ENCODE peak calls at places on chromosome 9, in six cellular contexts. One of them, this sample, is unnamed.

GRCh38 chr9:86239053-86239770 is 20.2 kb downstream of the C9orf153 start:
- DNase-seq in substantia nigra: no peak
- DNase-seq in stimulated activated CD4-positive, alpha-beta T cell treated with anti-CD3 and anti-CD28 coated beads, Interleukin-12 subunit alpha, Interleukin-12 subunit beta, amount 100 ng/mL, for 4 hours: no peak
- DNase-seq in Right ventricle myocardium superior: no peak
- DNase-seq in T-helper 9 cell: no peak
- DNase-seq in astrocyte of the cerebellum: no peak
- DNase-seq in this sample: no peak

GRCh38 chr9:70411930-70412677 is 2.4 kb downstream of the KLF9 start:
- DNase-seq in astrocyte of the cerebellum: no peak
- DNase-seq in substantia nigra: no peak
- DNase-seq in Right ventricle myocardium superior: peak
- DNase-seq in stimulated activated CD4-positive, alpha-beta T cell treated with anti-CD3 and anti-CD28 coated beads, Interleukin-12 subunit alpha, Interleukin-12 subunit beta, amount 100 ng/mL, for 4 hours: peak
- DNase-seq in T-helper 9 cell: peak
- DNase-seq in this sample: peak

GRCh38 chr9:112061152-112061740 is 113.9 kb downstream of the SUSD1 start:
- DNase-seq in astrocyte of the cerebellum: peak
- DNase-seq in substantia nigra: no peak
- DNase-seq in Right ventricle myocardium superior: peak
- DNase-seq in T-helper 9 cell: no peak
- DNase-seq in stimulated activated CD4-positive, alpha-beta T cell treated with anti-CD3 and anti-CD28 coated beads, Interleukin-12 subunit alpha, Interleukin-12 subunit beta, amount 100 ng/mL, for 4 hours: no peak
- DNase-seq in this sample: peak

GRCh38 chr9:120852240-120853018 is 9.7 kb upstream of the PSMD5 start:
- DNase-seq in astrocyte of the cerebellum: peak
- DNase-seq in substantia nigra: no peak
- DNase-seq in Right ventricle myocardium superior: no peak
- DNase-seq in T-helper 9 cell: no peak
- DNase-seq in stimulated activated CD4-positive, alpha-beta T cell treated with anti-CD3 and anti-CD28 coated beads, Interleukin-12 subunit alpha, Interleukin-12 subunit beta, amount 100 ng/mL, for 4 hours: no peak
- DNase-seq in this sample: no peak

GRCh38 chr9:26391036-26391435 is 501.6 kb downstream of the CAAP1 start:
- DNase-seq in astrocyte of the cerebellum: no peak
- DNase-seq in substantia nigra: no peak
- DNase-seq in T-helper 9 cell: no peak
- DNase-seq in stimulated activated CD4-positive, alpha-beta T cell treated with anti-CD3 and anti-CD28 coated beads, Interleukin-12 subunit alpha, Interleukin-12 subunit beta, amount 100 ng/mL, for 4 hours: no peak
- DNase-seq in Right ventricle myocardium superior: no peak
- DNase-seq in this sample: no peak

GRCh38 chr9:10479172-10479571 is 133.6 kb downstream of the PTPRD start:
- DNase-seq in substantia nigra: no peak
- DNase-seq in astrocyte of the cerebellum: no peak
- DNase-seq in stimulated activated CD4-positive, alpha-beta T cell treated with anti-CD3 and anti-CD28 coated beads, Interleukin-12 subunit alpha, Interleukin-12 subunit beta, amount 100 ng/mL, for 4 hours: no peak
- DNase-seq in Right ventricle myocardium superior: no peak
- DNase-seq in T-helper 9 cell: no peak
- DNase-seq in this sample: no peak

GRCh38 chr9:94741856-94742255 is 15.4 kb downstream of the AOPEP start:
- DNase-seq in substantia nigra: no peak
- DNase-seq in astrocyte of the cerebellum: no peak
- DNase-seq in Right ventricle myocardium superior: no peak
- DNase-seq in T-helper 9 cell: no peak
- DNase-seq in stimulated activated CD4-positive, alpha-beta T cell treated with anti-CD3 and anti-CD28 coated beads, Interleukin-12 subunit alpha, Interleukin-12 subunit beta, amount 100 ng/mL, for 4 hours: no peak
- DNase-seq in this sample: no peak

GRCh38 chr9:99015890-99016289 is 72.2 kb downstream of the COL15A1 start:
- DNase-seq in astrocyte of the cerebellum: no peak
- DNase-seq in stimulated activated CD4-positive, alpha-beta T cell treated with anti-CD3 and anti-CD28 coated beads, Interleukin-12 subunit alpha, Interleukin-12 subunit beta, amount 100 ng/mL, for 4 hours: no peak
- DNase-seq in Right ventricle myocardium superior: no peak
- DNase-seq in T-helper 9 cell: no peak
- DNase-seq in substantia nigra: no peak
- DNase-seq in this sample: no peak

GRCh38 chr9:99162759-99163364 is 57.9 kb downstream of the TGFBR1 start:
- DNase-seq in astrocyte of the cerebellum: peak
- DNase-seq in T-helper 9 cell: no peak
- DNase-seq in substantia nigra: no peak
- DNase-seq in stimulated activated CD4-positive, alpha-beta T cell treated with anti-CD3 and anti-CD28 coated beads, Interleukin-12 subunit alpha, Interleukin-12 subunit beta, amount 100 ng/mL, for 4 hours: no peak
- DNase-seq in Right ventricle myocardium superior: no peak
- DNase-seq in this sample: no peak

GRCh38 chr9:99345936-99346335 is 123.9 kb downstream of the SEC61B start:
- DNase-seq in Right ventricle myocardium superior: no peak
- DNase-seq in stimulated activated CD4-positive, alpha-beta T cell treated with anti-CD3 and anti-CD28 coated beads, Interleukin-12 subunit alpha, Interleukin-12 subunit beta, amount 100 ng/mL, for 4 hours: no peak
- DNase-seq in substantia nigra: no peak
- DNase-seq in T-helper 9 cell: no peak
- DNase-seq in astrocyte of the cerebellum: no peak
- DNase-seq in this sample: no peak

GRCh38 chr9:137138058-137138697 is 776 bp upstream of the GRIN1 start:
- DNase-seq in stimulated activated CD4-positive, alpha-beta T cell treated with anti-CD3 and anti-CD28 coated beads, Interleukin-12 subunit alpha, Interleukin-12 subunit beta, amount 100 ng/mL, for 4 hours: no peak
- DNase-seq in substantia nigra: no peak
- DNase-seq in astrocyte of the cerebellum: no peak
- DNase-seq in T-helper 9 cell: no peak
- DNase-seq in Right ventricle myocardium superior: no peak
- DNase-seq in this sample: no peak

GRCh38 chr9:127136880-127137639 is 14.6 kb upstream of the ANGPTL2 start:
- DNase-seq in astrocyte of the cerebellum: no peak
- DNase-seq in T-helper 9 cell: no peak
- DNase-seq in stimulated activated CD4-positive, alpha-beta T cell treated with anti-CD3 and anti-CD28 coated beads, Interleukin-12 subunit alpha, Interleukin-12 subunit beta, amount 100 ng/mL, for 4 hours: no peak
- DNase-seq in substantia nigra: no peak
- DNase-seq in Right ventricle myocardium superior: no peak
- DNase-seq in this sample: no peak

GRCh38 chr9:137679249-137679648 is 60.4 kb downstream of the EHMT1 start:
- DNase-seq in substantia nigra: no peak
- DNase-seq in stimulated activated CD4-positive, alpha-beta T cell treated with anti-CD3 and anti-CD28 coated beads, Interleukin-12 subunit alpha, Interleukin-12 subunit beta, amount 100 ng/mL, for 4 hours: no peak
- DNase-seq in T-helper 9 cell: no peak
- DNase-seq in Right ventricle myocardium superior: no peak
- DNase-seq in astrocyte of the cerebellum: no peak
- DNase-seq in this sample: no peak

GRCh38 chr9:113221800-113222481 is 597 bp downstream of the SLC31A1 start:
- DNase-seq in astrocyte of the cerebellum: no peak
- DNase-seq in substantia nigra: no peak
- DNase-seq in T-helper 9 cell: no peak
- DNase-seq in stimulated activated CD4-positive, alpha-beta T cell treated with anti-CD3 and anti-CD28 coated beads, Interleukin-12 subunit alpha, Interleukin-12 subunit beta, amount 100 ng/mL, for 4 hours: no peak
- DNase-seq in Right ventricle myocardium superior: no peak
- DNase-seq in this sample: no peak

GRCh38 chr9:115111854-115112253 is 6.1 kb downstream of the TNC start:
- DNase-seq in stimulated activated CD4-positive, alpha-beta T cell treated with anti-CD3 and anti-CD28 coated beads, Interleukin-12 subunit alpha, Interleukin-12 subunit beta, amount 100 ng/mL, for 4 hours: no peak
- DNase-seq in T-helper 9 cell: no peak
- DNase-seq in Right ventricle myocardium superior: no peak
- DNase-seq in substantia nigra: no peak
- DNase-seq in astrocyte of the cerebellum: no peak
- DNase-seq in this sample: no peak

GRCh38 chr9:71783120-71783523 is 14.8 kb upstream of the CEMIP2 start:
- DNase-seq in T-helper 9 cell: peak
- DNase-seq in substantia nigra: no peak
- DNase-seq in stimulated activated CD4-positive, alpha-beta T cell treated with anti-CD3 and anti-CD28 coated beads, Interleukin-12 subunit alpha, Interleukin-12 subunit beta, amount 100 ng/mL, for 4 hours: peak
- DNase-seq in astrocyte of the cerebellum: no peak
- DNase-seq in Right ventricle myocardium superior: peak
- DNase-seq in this sample: peak

GRCh38 chr9:138064547-138064946 is 187.0 kb downstream of the CACNA1B start:
- DNase-seq in T-helper 9 cell: no peak
- DNase-seq in Right ventricle myocardium superior: no peak
- DNase-seq in stimulated activated CD4-positive, alpha-beta T cell treated with anti-CD3 and anti-CD28 coated beads, Interleukin-12 subunit alpha, Interleukin-12 subunit beta, amount 100 ng/mL, for 4 hours: no peak
- DNase-seq in astrocyte of the cerebellum: no peak
- DNase-seq in substantia nigra: no peak
- DNase-seq in this sample: no peak

GRCh38 chr9:3434594-3434993 is 91.2 kb downstream of the RFX3 start:
- DNase-seq in T-helper 9 cell: no peak
- DNase-seq in Right ventricle myocardium superior: no peak
- DNase-seq in astrocyte of the cerebellum: no peak
- DNase-seq in stimulated activated CD4-positive, alpha-beta T cell treated with anti-CD3 and anti-CD28 coated beads, Interleukin-12 subunit alpha, Interleukin-12 subunit beta, amount 100 ng/mL, for 4 hours: no peak
- DNase-seq in substantia nigra: no peak
- DNase-seq in this sample: no peak

GRCh38 chr9:132820545-132820944 is 57.5 kb downstream of the AK8 start:
- DNase-seq in Right ventricle myocardium superior: no peak
- DNase-seq in stimulated activated CD4-positive, alpha-beta T cell treated with anti-CD3 and anti-CD28 coated beads, Interleukin-12 subunit alpha, Interleukin-12 subunit beta, amount 100 ng/mL, for 4 hours: no peak
- DNase-seq in substantia nigra: no peak
- DNase-seq in astrocyte of the cerebellum: no peak
- DNase-seq in T-helper 9 cell: no peak
- DNase-seq in this sample: no peak

GRCh38 chr9:14908221-14909206 is 1.7 kb downstream of the FREM1 start:
- DNase-seq in stimulated activated CD4-positive, alpha-beta T cell treated with anti-CD3 and anti-CD28 coated beads, Interleukin-12 subunit alpha, Interleukin-12 subunit beta, amount 100 ng/mL, for 4 hours: no peak
- DNase-seq in substantia nigra: no peak
- DNase-seq in astrocyte of the cerebellum: no peak
- DNase-seq in Right ventricle myocardium superior: no peak
- DNase-seq in T-helper 9 cell: no peak
- DNase-seq in this sample: no peak

GRCh38 chr9:129866373-129867137 is 31.3 kb downstream of the USP20 start:
- DNase-seq in T-helper 9 cell: no peak
- DNase-seq in Right ventricle myocardium superior: no peak
- DNase-seq in substantia nigra: no peak
- DNase-seq in stimulated activated CD4-positive, alpha-beta T cell treated with anti-CD3 and anti-CD28 coated beads, Interleukin-12 subunit alpha, Interleukin-12 subunit beta, amount 100 ng/mL, for 4 hours: no peak
- DNase-seq in astrocyte of the cerebellum: no peak
- DNase-seq in this sample: no peak

GRCh38 chr9:75054373-75055001 is 26.4 kb upstream of the CARNMT1 start:
- DNase-seq in Right ventricle myocardium superior: no peak
- DNase-seq in stimulated activated CD4-positive, alpha-beta T cell treated with anti-CD3 and anti-CD28 coated beads, Interleukin-12 subunit alpha, Interleukin-12 subunit beta, amount 100 ng/mL, for 4 hours: no peak
- DNase-seq in T-helper 9 cell: no peak
- DNase-seq in astrocyte of the cerebellum: no peak
- DNase-seq in substantia nigra: no peak
- DNase-seq in this sample: no peak

GRCh38 chr9:131524578-131525315 is 6.3 kb downstream of the UCK1 start:
- DNase-seq in substantia nigra: no peak
- DNase-seq in stimulated activated CD4-positive, alpha-beta T cell treated with anti-CD3 and anti-CD28 coated beads, Interleukin-12 subunit alpha, Interleukin-12 subunit beta, amount 100 ng/mL, for 4 hours: no peak
- DNase-seq in astrocyte of the cerebellum: no peak
- DNase-seq in T-helper 9 cell: no peak
- DNase-seq in Right ventricle myocardium superior: no peak
- DNase-seq in this sample: no peak

GRCh38 chr9:112332674-112332976 is 794 bp downstream of the PTBP3 start:
- DNase-seq in Right ventricle myocardium superior: no peak
- DNase-seq in astrocyte of the cerebellum: no peak
- DNase-seq in substantia nigra: no peak
- DNase-seq in stimulated activated CD4-positive, alpha-beta T cell treated with anti-CD3 and anti-CD28 coated beads, Interleukin-12 subunit alpha, Interleukin-12 subunit beta, amount 100 ng/mL, for 4 hours: no peak
- DNase-seq in T-helper 9 cell: no peak
- DNase-seq in this sample: no peak

GRCh38 chr9:94086468-94086867 is 2.2 kb downstream of the PTPDC1 start:
- DNase-seq in T-helper 9 cell: no peak
- DNase-seq in Right ventricle myocardium superior: no peak
- DNase-seq in substantia nigra: no peak
- DNase-seq in stimulated activated CD4-positive, alpha-beta T cell treated with anti-CD3 and anti-CD28 coated beads, Interleukin-12 subunit alpha, Interleukin-12 subunit beta, amount 100 ng/mL, for 4 hours: no peak
- DNase-seq in astrocyte of the cerebellum: peak
- DNase-seq in this sample: no peak

GRCh38 chr9:92484563-92484962 is 2.3 kb upstream of the ASPN start:
- DNase-seq in T-helper 9 cell: no peak
- DNase-seq in astrocyte of the cerebellum: no peak
- DNase-seq in stimulated activated CD4-positive, alpha-beta T cell treated with anti-CD3 and anti-CD28 coated beads, Interleukin-12 subunit alpha, Interleukin-12 subunit beta, amount 100 ng/mL, for 4 hours: no peak
- DNase-seq in Right ventricle myocardium superior: no peak
- DNase-seq in substantia nigra: no peak
- DNase-seq in this sample: no peak

GRCh38 chr9:36949470-36949869 is 84.6 kb downstream of the PAX5 start:
- DNase-seq in astrocyte of the cerebellum: no peak
- DNase-seq in T-helper 9 cell: no peak
- DNase-seq in Right ventricle myocardium superior: no peak
- DNase-seq in stimulated activated CD4-positive, alpha-beta T cell treated with anti-CD3 and anti-CD28 coated beads, Interleukin-12 subunit alpha, Interleukin-12 subunit beta, amount 100 ng/mL, for 4 hours: no peak
- DNase-seq in substantia nigra: no peak
- DNase-seq in this sample: no peak

GRCh38 chr9:93111371-93112115 is 15.5 kb downstream of the CARD19 start:
- DNase-seq in astrocyte of the cerebellum: no peak
- DNase-seq in Right ventricle myocardium superior: peak
- DNase-seq in substantia nigra: no peak
- DNase-seq in stimulated activated CD4-positive, alpha-beta T cell treated with anti-CD3 and anti-CD28 coated beads, Interleukin-12 subunit alpha, Interleukin-12 subunit beta, amount 100 ng/mL, for 4 hours: no peak
- DNase-seq in T-helper 9 cell: no peak
- DNase-seq in this sample: no peak

GRCh38 chr9:75612754-75613153 is 277.7 kb upstream of the PCSK5 start:
- DNase-seq in astrocyte of the cerebellum: no peak
- DNase-seq in substantia nigra: no peak
- DNase-seq in Right ventricle myocardium superior: no peak
- DNase-seq in stimulated activated CD4-positive, alpha-beta T cell treated with anti-CD3 and anti-CD28 coated beads, Interleukin-12 subunit alpha, Interleukin-12 subunit beta, amount 100 ng/mL, for 4 hours: no peak
- DNase-seq in T-helper 9 cell: no peak
- DNase-seq in this sample: no peak

GRCh38 chr9:100220936-100221335 is 121.9 kb downstream of the INVS start:
- DNase-seq in stimulated activated CD4-positive, alpha-beta T cell treated with anti-CD3 and anti-CD28 coated beads, Interleukin-12 subunit alpha, Interleukin-12 subunit beta, amount 100 ng/mL, for 4 hours: no peak
- DNase-seq in Right ventricle myocardium superior: no peak
- DNase-seq in astrocyte of the cerebellum: no peak
- DNase-seq in substantia nigra: no peak
- DNase-seq in T-helper 9 cell: no peak
- DNase-seq in this sample: no peak

GRCh38 chr9:108045851-108046250 is 556.3 kb upstream of the KLF4 start:
- DNase-seq in T-helper 9 cell: no peak
- DNase-seq in stimulated activated CD4-positive, alpha-beta T cell treated with anti-CD3 and anti-CD28 coated beads, Interleukin-12 subunit alpha, Interleukin-12 subunit beta, amount 100 ng/mL, for 4 hours: no peak
- DNase-seq in Right ventricle myocardium superior: no peak
- DNase-seq in astrocyte of the cerebellum: no peak
- DNase-seq in substantia nigra: no peak
- DNase-seq in this sample: no peak

This sample was measured in left ventricle myocardium superior.